ENCODE peak calls at places on chromosome 1, in ten cellular contexts. One of them, this sample, is unnamed.

GRCh38 chr1:26350701-26351590 is 3.0 kb downstream of the CRYBG2 start:
- DNase-seq in T-helper 17 cell: no peak
- DNase-seq in GM10248: no peak
- DNase-seq in NCI-H460: no peak
- DNase-seq in body of pancreas: no peak
- DNase-seq in lower leg skin: no peak
- DNase-seq in GM04503: no peak
- DNase-seq in C1 segment of cervical spinal cord: no peak
- DNase-seq in foreskin fibroblast: peak; percentile 29
- DNase-seq in GM18507: no peak
- DNase-seq in this sample: no peak

GRCh38 chr1:7808253-7808844 is 24.3 kb downstream of the PER3 start:
- DNase-seq in lower leg skin: no peak
- DNase-seq in body of pancreas: no peak
- DNase-seq in GM04503: no peak
- DNase-seq in C1 segment of cervical spinal cord: no peak
- DNase-seq in GM10248: peak; percentile 39
- DNase-seq in GM18507: no peak
- DNase-seq in foreskin fibroblast: peak; percentile 48
- DNase-seq in T-helper 17 cell: no peak
- DNase-seq in NCI-H460: peak; percentile 9
- DNase-seq in this sample: no peak

GRCh38 chr1:9128161-9128519 is 762 bp downstream of the GPR157 start:
- DNase-seq in GM10248: no peak
- DNase-seq in GM18507: no peak
- DNase-seq in foreskin fibroblast: peak; percentile 42
- DNase-seq in C1 segment of cervical spinal cord: no peak
- DNase-seq in GM04503: no peak
- DNase-seq in NCI-H460: no peak
- DNase-seq in lower leg skin: peak; percentile 91
- DNase-seq in T-helper 17 cell: no peak
- DNase-seq in body of pancreas: peak; percentile 36
- DNase-seq in this sample: peak; percentile 45

GRCh38 chr1:222769968-222770620 is 33.1 kb downstream of the FAM177B start:
- DNase-seq in lower leg skin: no peak
- DNase-seq in body of pancreas: no peak
- DNase-seq in foreskin fibroblast: peak; percentile 38
- DNase-seq in GM18507: no peak
- DNase-seq in GM04503: no peak
- DNase-seq in T-helper 17 cell: no peak
- DNase-seq in NCI-H460: no peak
- DNase-seq in C1 segment of cervical spinal cord: no peak
- DNase-seq in GM10248: no peak
- DNase-seq in this sample: no peak

GRCh38 chr1:79847715-79848114 is 841.2 kb upstream of the ADGRL4 start:
- DNase-seq in NCI-H460: no peak
- DNase-seq in C1 segment of cervical spinal cord: no peak
- DNase-seq in foreskin fibroblast: no peak
- DNase-seq in lower leg skin: no peak
- DNase-seq in GM10248: no peak
- DNase-seq in T-helper 17 cell: no peak
- DNase-seq in body of pancreas: no peak
- DNase-seq in GM18507: no peak
- DNase-seq in GM04503: no peak
- DNase-seq in this sample: no peak

GRCh38 chr1:156124557-156125483 is 10.3 kb downstream of the LMNA start:
- DNase-seq in GM18507: no peak
- DNase-seq in GM10248: no peak
- DNase-seq in body of pancreas: no peak
- DNase-seq in foreskin fibroblast: peak; percentile 81
- DNase-seq in GM04503: no peak
- DNase-seq in lower leg skin: peak; percentile 95
- DNase-seq in T-helper 17 cell: peak; percentile 21
- DNase-seq in C1 segment of cervical spinal cord: no peak
- DNase-seq in NCI-H460: no peak
- DNase-seq in this sample: no peak

GRCh38 chr1:233237623-233238022 is 57.9 kb downstream of the PCNX2 start:
- DNase-seq in T-helper 17 cell: no peak
- DNase-seq in NCI-H460: no peak
- DNase-seq in GM18507: no peak
- DNase-seq in lower leg skin: no peak
- DNase-seq in foreskin fibroblast: no peak
- DNase-seq in body of pancreas: no peak
- DNase-seq in GM10248: no peak
- DNase-seq in GM04503: no peak
- DNase-seq in C1 segment of cervical spinal cord: no peak
- DNase-seq in this sample: no peak

GRCh38 chr1:55480396-55480795 is 265.2 kb upstream of the USP24 start:
- DNase-seq in body of pancreas: no peak
- DNase-seq in GM10248: no peak
- DNase-seq in T-helper 17 cell: no peak
- DNase-seq in C1 segment of cervical spinal cord: no peak
- DNase-seq in lower leg skin: no peak
- DNase-seq in NCI-H460: no peak
- DNase-seq in GM04503: no peak
- DNase-seq in foreskin fibroblast: no peak
- DNase-seq in GM18507: no peak
- DNase-seq in this sample: no peak

GRCh38 chr1:9406111-9406510 is 113.4 kb downstream of the SPSB1 start:
- DNase-seq in C1 segment of cervical spinal cord: no peak
- DNase-seq in body of pancreas: no peak
- DNase-seq in GM10248: no peak
- DNase-seq in lower leg skin: no peak
- DNase-seq in GM18507: no peak
- DNase-seq in NCI-H460: no peak
- DNase-seq in GM04503: no peak
- DNase-seq in T-helper 17 cell: no peak
- DNase-seq in foreskin fibroblast: no peak
- DNase-seq in this sample: no peak

GRCh38 chr1:219805191-219805590 is 123.2 kb downstream of the SLC30A10 start:
- DNase-seq in body of pancreas: no peak
- DNase-seq in T-helper 17 cell: no peak
- DNase-seq in GM18507: no peak
- DNase-seq in foreskin fibroblast: no peak
- DNase-seq in NCI-H460: no peak
- DNase-seq in C1 segment of cervical spinal cord: no peak
- DNase-seq in GM04503: no peak
- DNase-seq in GM10248: no peak
- DNase-seq in lower leg skin: no peak
- DNase-seq in this sample: no peak

GRCh38 chr1:2204384-2205190 is 10.0 kb upstream of the FAAP20 start:
- DNase-seq in GM10248: peak; percentile 98
- DNase-seq in lower leg skin: peak; percentile 96
- DNase-seq in C1 segment of cervical spinal cord: peak; percentile 90
- DNase-seq in T-helper 17 cell: no peak
- DNase-seq in foreskin fibroblast: peak; percentile 85
- DNase-seq in GM04503: no peak
- DNase-seq in GM18507: no peak
- DNase-seq in body of pancreas: no peak
- DNase-seq in NCI-H460: peak; percentile 43
- DNase-seq in this sample: peak; percentile 64

GRCh38 chr1:237228421-237228820 is 186.4 kb downstream of the RYR2 start:
- DNase-seq in GM04503: no peak
- DNase-seq in foreskin fibroblast: no peak
- DNase-seq in GM10248: no peak
- DNase-seq in GM18507: no peak
- DNase-seq in T-helper 17 cell: no peak
- DNase-seq in NCI-H460: no peak
- DNase-seq in C1 segment of cervical spinal cord: no peak
- DNase-seq in body of pancreas: no peak
- DNase-seq in lower leg skin: no peak
- DNase-seq in this sample: no peak

GRCh38 chr1:234684854-234685253 is 74.9 kb upstream of the IRF2BP2 start:
- DNase-seq in GM04503: no peak
- DNase-seq in C1 segment of cervical spinal cord: no peak
- DNase-seq in T-helper 17 cell: no peak
- DNase-seq in foreskin fibroblast: peak; percentile 47
- DNase-seq in lower leg skin: no peak
- DNase-seq in GM10248: no peak
- DNase-seq in body of pancreas: no peak
- DNase-seq in NCI-H460: no peak
- DNase-seq in GM18507: no peak
- DNase-seq in this sample: no peak